ENCODE peak calls at places on chromosomes 1 and 21, in nine cellular contexts. One of them, this sample, is unnamed.

GRCh38 chr1:58618303-58618702 is 41.3 kb upstream of the TACSTD2 start:
- DNase-seq in cardiac muscle cell: no peak
- DNase-seq in GM06990: no peak
- DNase-seq in HTR-8/SVneo: peak
- DNase-seq in COR-L47: no peak
- DNase-seq in H54: peak
- DNase-seq in adipocyte: peak
- DNase-seq in stimulated activated CD8-positive, alpha-beta memory T cell treated with anti-CD3 and anti-CD28 coated beads, Interleukin-4, amount 100 ng/mL, for 24 hours: no peak
- DNase-seq in fibroblast of lung: peak
- DNase-seq in this sample: peak

GRCh38 chr1:200006711-200007110 is 20.8 kb upstream of the NR5A2 start:
- DNase-seq in cardiac muscle cell: no peak
- DNase-seq in GM06990: no peak
- DNase-seq in HTR-8/SVneo: no peak
- DNase-seq in COR-L47: no peak
- DNase-seq in H54: no peak
- DNase-seq in adipocyte: no peak
- DNase-seq in stimulated activated CD8-positive, alpha-beta memory T cell treated with anti-CD3 and anti-CD28 coated beads, Interleukin-4, amount 100 ng/mL, for 24 hours: no peak
- DNase-seq in fibroblast of lung: no peak
- DNase-seq in this sample: no peak

GRCh38 chr1:71054281-71054731 is 6.7 kb upstream of the PTGER3 start:
- DNase-seq in cardiac muscle cell: no peak
- DNase-seq in GM06990: peak
- DNase-seq in HTR-8/SVneo: no peak
- DNase-seq in COR-L47: no peak
- DNase-seq in H54: no peak
- DNase-seq in adipocyte: no peak
- DNase-seq in stimulated activated CD8-positive, alpha-beta memory T cell treated with anti-CD3 and anti-CD28 coated beads, Interleukin-4, amount 100 ng/mL, for 24 hours: no peak
- DNase-seq in fibroblast of lung: no peak
- DNase-seq in this sample: no peak

GRCh38 chr1:172948457-172948856 is 102.3 kb downstream of the TNFSF18 start:
- DNase-seq in cardiac muscle cell: no peak
- DNase-seq in GM06990: no peak
- DNase-seq in HTR-8/SVneo: no peak
- DNase-seq in COR-L47: no peak
- DNase-seq in H54: peak
- DNase-seq in adipocyte: peak
- DNase-seq in stimulated activated CD8-positive, alpha-beta memory T cell treated with anti-CD3 and anti-CD28 coated beads, Interleukin-4, amount 100 ng/mL, for 24 hours: peak
- DNase-seq in fibroblast of lung: peak
- DNase-seq in this sample: peak

GRCh38 chr1:18748435-18748834 is 111.0 kb downstream of the TAS1R2 start:
- DNase-seq in cardiac muscle cell: no peak
- DNase-seq in GM06990: no peak
- DNase-seq in HTR-8/SVneo: no peak
- DNase-seq in COR-L47: no peak
- DNase-seq in H54: no peak
- DNase-seq in adipocyte: no peak
- DNase-seq in stimulated activated CD8-positive, alpha-beta memory T cell treated with anti-CD3 and anti-CD28 coated beads, Interleukin-4, amount 100 ng/mL, for 24 hours: no peak
- DNase-seq in fibroblast of lung: no peak
- DNase-seq in this sample: no peak

GRCh38 chr1:11053758-11054137 is 6.1 kb downstream of the SRM start:
- DNase-seq in cardiac muscle cell: peak
- DNase-seq in GM06990: no peak
- DNase-seq in HTR-8/SVneo: no peak
- DNase-seq in COR-L47: no peak
- DNase-seq in H54: no peak
- DNase-seq in adipocyte: peak
- DNase-seq in stimulated activated CD8-positive, alpha-beta memory T cell treated with anti-CD3 and anti-CD28 coated beads, Interleukin-4, amount 100 ng/mL, for 24 hours: no peak
- DNase-seq in fibroblast of lung: peak
- DNase-seq in this sample: no peak

GRCh38 chr1:181504294-181505115 is 21.2 kb downstream of the CACNA1E start:
- DNase-seq in cardiac muscle cell: peak
- DNase-seq in GM06990: peak
- DNase-seq in HTR-8/SVneo: peak
- DNase-seq in COR-L47: peak
- DNase-seq in H54: peak
- DNase-seq in adipocyte: no peak
- DNase-seq in stimulated activated CD8-positive, alpha-beta memory T cell treated with anti-CD3 and anti-CD28 coated beads, Interleukin-4, amount 100 ng/mL, for 24 hours: no peak
- DNase-seq in fibroblast of lung: no peak
- DNase-seq in this sample: no peak

GRCh38 chr1:200207711-200208126 is 180.2 kb downstream of the NR5A2 start:
- DNase-seq in cardiac muscle cell: no peak
- DNase-seq in GM06990: peak
- DNase-seq in HTR-8/SVneo: no peak
- DNase-seq in COR-L47: no peak
- DNase-seq in H54: no peak
- DNase-seq in adipocyte: no peak
- DNase-seq in stimulated activated CD8-positive, alpha-beta memory T cell treated with anti-CD3 and anti-CD28 coated beads, Interleukin-4, amount 100 ng/mL, for 24 hours: no peak
- DNase-seq in fibroblast of lung: peak
- DNase-seq in this sample: peak

GRCh38 chr21:18253809-18254208 is 9.2 kb downstream of the CHODL start:
- DNase-seq in cardiac muscle cell: no peak
- DNase-seq in GM06990: no peak
- DNase-seq in HTR-8/SVneo: no peak
- DNase-seq in COR-L47: no peak
- DNase-seq in H54: no peak
- DNase-seq in adipocyte: no peak
- DNase-seq in stimulated activated CD8-positive, alpha-beta memory T cell treated with anti-CD3 and anti-CD28 coated beads, Interleukin-4, amount 100 ng/mL, for 24 hours: no peak
- DNase-seq in fibroblast of lung: no peak
- DNase-seq in this sample: no peak

GRCh38 chr1:237154173-237154572 is 112.2 kb downstream of the RYR2 start:
- DNase-seq in cardiac muscle cell: no peak
- DNase-seq in GM06990: no peak
- DNase-seq in HTR-8/SVneo: peak
- DNase-seq in COR-L47: no peak
- DNase-seq in H54: peak
- DNase-seq in adipocyte: peak
- DNase-seq in stimulated activated CD8-positive, alpha-beta memory T cell treated with anti-CD3 and anti-CD28 coated beads, Interleukin-4, amount 100 ng/mL, for 24 hours: no peak
- DNase-seq in fibroblast of lung: peak
- DNase-seq in this sample: peak